ENCODE peak calls at places on chromosomes 6 and 20, in eight cellular contexts. One of them, this sample, is unnamed.

GRCh38 chr20:48208176-48208575 is 422.9 kb upstream of the SULF2 start:
- DNase-seq in left colon: no peak
- DNase-seq in H54: no peak
- DNase-seq in Panc1: no peak
- DNase-seq in fibroblast of villous mesenchyme: no peak
- DNase-seq in breast epithelium: no peak
- DNase-seq in ovary: no peak
- DNase-seq in activated T-cell treated with anti-CD3 and anti-CD28 coated beads for 1 hour: no peak
- DNase-seq in this sample: no peak

GRCh38 chr6:158026901-158027589 is 45.4 kb downstream of the SYNJ2 start:
- DNase-seq in left colon: no peak
- DNase-seq in H54: no peak
- DNase-seq in Panc1: no peak
- DNase-seq in fibroblast of villous mesenchyme: no peak
- DNase-seq in breast epithelium: no peak
- DNase-seq in ovary: no peak
- DNase-seq in activated T-cell treated with anti-CD3 and anti-CD28 coated beads for 1 hour: peak
- DNase-seq in this sample: no peak

GRCh38 chr20:63188641-63189321 is 27.1 kb downstream of the YTHDF1 start:
- DNase-seq in left colon: no peak
- DNase-seq in H54: no peak
- DNase-seq in Panc1: no peak
- DNase-seq in fibroblast of villous mesenchyme: no peak
- DNase-seq in breast epithelium: no peak
- DNase-seq in ovary: no peak
- DNase-seq in activated T-cell treated with anti-CD3 and anti-CD28 coated beads for 1 hour: no peak
- DNase-seq in this sample: no peak

GRCh38 chr6:39932386-39932785 is 1.9 kb downstream of the MOCS1 start:
- DNase-seq in left colon: no peak
- DNase-seq in H54: no peak
- DNase-seq in Panc1: no peak
- DNase-seq in fibroblast of villous mesenchyme: no peak
- DNase-seq in breast epithelium: no peak
- DNase-seq in ovary: no peak
- DNase-seq in activated T-cell treated with anti-CD3 and anti-CD28 coated beads for 1 hour: no peak
- DNase-seq in this sample: no peak

GRCh38 chr6:43243649-43244321 is 504 bp downstream of the TTBK1 start:
- DNase-seq in left colon: no peak
- DNase-seq in H54: no peak
- DNase-seq in Panc1: no peak
- DNase-seq in fibroblast of villous mesenchyme: no peak
- DNase-seq in breast epithelium: no peak
- DNase-seq in ovary: no peak
- DNase-seq in activated T-cell treated with anti-CD3 and anti-CD28 coated beads for 1 hour: no peak
- DNase-seq in this sample: no peak

GRCh38 chr6:30613251-30614043 is 3.6 kb downstream of the PPP1R10 start:
- DNase-seq in left colon: no peak
- DNase-seq in H54: no peak
- DNase-seq in Panc1: no peak
- DNase-seq in fibroblast of villous mesenchyme: peak
- DNase-seq in breast epithelium: no peak
- DNase-seq in ovary: no peak
- DNase-seq in activated T-cell treated with anti-CD3 and anti-CD28 coated beads for 1 hour: no peak
- DNase-seq in this sample: peak

GRCh38 chr20:41452226-41452625 is 85.6 kb upstream of the EMILIN3 start:
- DNase-seq in left colon: no peak
- DNase-seq in H54: no peak
- DNase-seq in Panc1: no peak
- DNase-seq in fibroblast of villous mesenchyme: no peak
- DNase-seq in breast epithelium: no peak
- DNase-seq in ovary: no peak
- DNase-seq in activated T-cell treated with anti-CD3 and anti-CD28 coated beads for 1 hour: no peak
- DNase-seq in this sample: no peak

GRCh38 chr6:112618796-112619195 is 271.7 kb downstream of the RFPL4B start:
- DNase-seq in left colon: no peak
- DNase-seq in H54: no peak
- DNase-seq in Panc1: no peak
- DNase-seq in fibroblast of villous mesenchyme: peak
- DNase-seq in breast epithelium: no peak
- DNase-seq in ovary: peak
- DNase-seq in activated T-cell treated with anti-CD3 and anti-CD28 coated beads for 1 hour: no peak
- DNase-seq in this sample: no peak

GRCh38 chr20:34626978-34627377 is 49.9 kb downstream of the PIGU start:
- DNase-seq in left colon: no peak
- DNase-seq in H54: no peak
- DNase-seq in Panc1: no peak
- DNase-seq in fibroblast of villous mesenchyme: no peak
- DNase-seq in breast epithelium: no peak
- DNase-seq in ovary: no peak
- DNase-seq in activated T-cell treated with anti-CD3 and anti-CD28 coated beads for 1 hour: no peak
- DNase-seq in this sample: no peak

GRCh38 chr6:137081997-137082396 is 37.2 kb upstream of the IL20RA start:
- DNase-seq in left colon: no peak
- DNase-seq in H54: no peak
- DNase-seq in Panc1: no peak
- DNase-seq in fibroblast of villous mesenchyme: no peak
- DNase-seq in breast epithelium: no peak
- DNase-seq in ovary: no peak
- DNase-seq in activated T-cell treated with anti-CD3 and anti-CD28 coated beads for 1 hour: no peak
- DNase-seq in this sample: no peak

GRCh38 chr20:54207743-54208491 is at the start of gene PFDN4:
- DNase-seq in left colon: peak
- DNase-seq in H54: peak
- DNase-seq in Panc1: peak
- DNase-seq in fibroblast of villous mesenchyme: peak
- DNase-seq in breast epithelium: peak
- DNase-seq in ovary: peak
- DNase-seq in activated T-cell treated with anti-CD3 and anti-CD28 coated beads for 1 hour: peak
- DNase-seq in this sample: peak

GRCh38 chr6:502761-503160 is 111.2 kb downstream of the IRF4 start:
- DNase-seq in left colon: no peak
- DNase-seq in H54: no peak
- DNase-seq in Panc1: no peak
- DNase-seq in fibroblast of villous mesenchyme: no peak
- DNase-seq in breast epithelium: no peak
- DNase-seq in ovary: no peak
- DNase-seq in activated T-cell treated with anti-CD3 and anti-CD28 coated beads for 1 hour: no peak
- DNase-seq in this sample: no peak

GRCh38 chr6:31734703-31735500 is 1.4 kb downstream of the CLIC1 start:
- DNase-seq in left colon: peak
- DNase-seq in H54: peak
- DNase-seq in Panc1: no peak
- DNase-seq in fibroblast of villous mesenchyme: peak
- DNase-seq in breast epithelium: no peak
- DNase-seq in ovary: peak
- DNase-seq in activated T-cell treated with anti-CD3 and anti-CD28 coated beads for 1 hour: peak
- DNase-seq in this sample: peak

GRCh38 chr6:82893889-82894652 is 171.6 kb downstream of the UBE3D start:
- DNase-seq in left colon: no peak
- DNase-seq in H54: no peak
- DNase-seq in Panc1: no peak
- DNase-seq in fibroblast of villous mesenchyme: no peak
- DNase-seq in breast epithelium: no peak
- DNase-seq in ovary: no peak
- DNase-seq in activated T-cell treated with anti-CD3 and anti-CD28 coated beads for 1 hour: no peak
- DNase-seq in this sample: no peak

This sample was measured in mesenchymal stem cell.